ENCODE peak calls at places on chromosomes 2 and 18, in six cellular contexts. C is HCT116, U is K562, R is GM12878, A is H1, E is SK-N-SH. V is an unnamed sample.

GRCh38 chr2:10188211-10188610 is 65.7 kb downstream of the RRM2 start:
- DNase-seq in A (no peak), C (peak), R (no peak), E (peak), U (peak), V (peak)

GRCh38 chr2:69381337-69381737 is 5.7 kb downstream of the GFPT1 start:
- DNase-seq in C (no peak), A (no peak), U (peak), R (no peak), E (no peak), V (no peak)

GRCh38 chr2:1871171-1871570 is 126.9 kb upstream of the PXDN start:
- DNase-seq in C (no peak), U (no peak), E (no peak), A (no peak), R (no peak), V (no peak)

GRCh38 chr2:156342252-156343095 is 10.0 kb upstream of the NR4A2 start:
- DNase-seq in C (peak), R (no peak), A (no peak), E (peak), U (peak), V (peak)

GRCh38 chr2:237231593-237231992 is 145.9 kb downstream of the COPS8 start:
- DNase-seq in E (no peak), R (no peak), C (no peak), U (no peak), A (no peak), V (no peak)

GRCh38 chr2:174333502-174334277 is 1.1 kb upstream of the SP9 start:
- DNase-seq in R (no peak), A (no peak), C (no peak), E (no peak), U (no peak), V (no peak)

GRCh38 chr2:33133436-33133835 is 186.7 kb downstream of the LTBP1 start:
- DNase-seq in U (peak), E (no peak), A (no peak), C (no peak), R (no peak), V (no peak)

GRCh38 chr18:79525556-79526467 is 130.1 kb downstream of the NFATC1 start:
- DNase-seq in C (no peak), A (no peak), R (no peak), E (no peak), U (no peak), V (no peak)

GRCh38 chr2:96138146-96139145 is at the start of gene ASTL:
- DNase-seq in E (peak), U (peak), R (no peak), C (no peak), A (peak), V (no peak)

GRCh38 chr2:209933499-209934458 is 68.7 kb upstream of the RPE start:
- DNase-seq in A (no peak), C (no peak), R (no peak), U (no peak), E (no peak), V (no peak)

GRCh38 chr18:24362757-24363156 is 34.9 kb downstream of the OSBPL1A start:
- DNase-seq in E (no peak), R (no peak), U (no peak), A (no peak), C (no peak), V (no peak)

DNA sequence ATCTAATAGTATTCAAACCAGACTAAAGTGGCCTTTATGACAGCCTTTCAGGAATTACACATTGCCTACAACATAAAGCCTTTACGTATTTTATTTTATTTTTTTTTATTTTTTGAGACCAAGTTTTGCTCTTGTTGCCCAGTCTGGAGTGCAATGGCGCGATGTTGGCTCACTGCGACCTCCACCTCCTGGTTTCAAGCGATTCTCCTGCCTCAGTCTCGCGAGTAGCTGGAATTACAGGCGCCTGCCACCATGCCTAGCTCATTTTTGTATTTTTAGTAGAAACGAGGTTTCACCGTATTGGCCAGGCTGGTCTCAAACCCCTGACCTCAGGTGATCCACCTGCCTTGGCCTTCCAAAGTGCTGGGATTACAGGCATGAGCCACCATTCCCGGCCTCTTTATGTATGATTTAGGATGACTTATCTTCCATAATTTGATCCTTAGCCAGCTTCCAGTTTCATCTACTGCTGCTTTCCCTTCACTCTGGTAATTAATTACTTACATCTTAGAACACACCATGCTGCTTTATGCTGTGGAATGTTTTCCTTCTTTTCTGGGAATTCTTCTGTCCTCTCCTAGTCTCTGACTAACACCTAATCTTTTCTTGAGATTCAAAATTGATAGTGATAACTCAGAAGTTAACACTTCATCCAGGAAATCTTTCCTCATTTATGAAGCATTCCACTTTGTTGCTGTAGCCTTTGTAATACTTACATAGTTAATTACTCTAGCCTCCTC is 2.6 kb downstream of the USP14 start:
- DNase-seq in C (no peak), U (no peak), E (no peak), R (no peak), A (no peak), V (no peak)
- H3K9ac ChIP-seq in C (no peak), U (no peak), E (no peak), R (no peak), A (no peak), V (no peak)

GRCh38 chr2:44211183-44211582 is 42.5 kb downstream of the PPM1B start:
- DNase-seq in R (no peak), C (no peak), A (no peak), U (no peak), E (no peak), V (no peak)

GRCh38 chr2:44210362-44210761 is 41.7 kb downstream of the PPM1B start:
- DNase-seq in A (no peak), C (no peak), R (no peak), E (no peak), U (no peak), V (no peak)

GRCh38 chr2:44212301-44212700 is 43.6 kb downstream of the PPM1B start:
- DNase-seq in U (no peak), C (no peak), E (no peak), A (no peak), R (no peak), V (no peak)

GRCh38 chr2:44218771-44219170 is 50.1 kb downstream of the PPM1B start:
- DNase-seq in A (no peak), R (no peak), E (peak), C (no peak), U (no peak), V (no peak)

DNA sequence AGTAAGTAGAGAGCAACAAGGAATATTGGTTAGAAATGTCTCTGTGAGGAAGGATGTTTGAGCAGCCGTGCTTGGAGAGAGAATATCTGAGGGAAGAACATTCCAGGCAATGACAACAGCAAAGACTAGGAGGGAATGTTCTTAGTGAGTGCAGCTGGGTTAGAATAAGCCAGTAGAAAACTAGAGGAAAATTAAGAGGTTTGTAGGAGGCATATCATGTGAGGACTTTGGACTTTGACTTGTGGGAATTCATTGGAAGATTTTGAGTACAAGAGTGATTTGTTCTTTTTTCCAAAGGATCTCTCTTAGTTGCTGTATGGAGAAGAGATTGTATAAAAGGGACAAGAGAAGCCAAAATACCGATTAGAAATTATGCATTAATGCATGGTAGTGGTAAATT is 47.2 kb downstream of the PPM1B start:
- DNase-seq in U (no peak), A (no peak), E (no peak), C (no peak), R (no peak), V (no peak)
- TF ChIP-seq YY1 in U (no peak), A (no peak), E (no peak), C (no peak), R (no peak), V (no peak)

DNA sequence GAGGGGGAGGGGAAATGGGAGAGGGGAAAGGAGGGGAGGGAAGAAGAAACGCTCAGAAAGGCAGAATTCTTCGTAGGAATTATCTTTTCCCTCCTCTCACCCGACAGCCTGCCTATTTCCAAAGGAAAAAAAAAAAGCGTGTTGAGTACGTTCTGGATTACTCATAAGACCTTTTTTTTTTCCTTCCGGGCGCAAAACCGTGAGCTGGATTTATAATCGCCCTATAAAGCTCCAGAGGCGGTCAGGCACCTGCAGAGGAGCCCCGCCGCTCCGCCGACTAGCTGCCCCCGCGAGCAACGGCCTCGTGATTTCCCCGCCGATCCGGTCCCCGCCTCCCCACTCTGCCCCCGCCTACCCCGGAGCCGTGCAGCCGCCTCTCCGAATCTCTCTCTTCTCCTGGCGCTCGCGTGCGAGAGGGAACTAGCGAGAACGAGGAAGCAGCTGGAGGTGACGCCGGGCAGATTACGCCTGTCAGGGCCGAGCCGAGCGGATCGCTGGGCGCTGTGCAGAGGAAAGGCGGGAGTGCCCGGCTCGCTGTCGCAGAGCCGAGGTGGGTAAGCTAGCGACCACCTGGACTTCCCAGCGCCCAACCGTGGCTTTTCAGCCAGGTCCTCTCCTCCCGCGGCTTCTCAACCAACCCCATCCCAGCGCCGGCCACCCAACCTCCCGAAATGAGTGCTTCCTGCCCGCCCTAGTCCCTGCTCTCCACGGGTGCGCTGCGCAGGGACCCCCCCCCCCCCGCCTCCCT is at the start of gene GAD1:
- DNase-seq in U (peak), A (no peak), R (no peak), E (peak), C (peak), V (no peak)
- H3K9ac ChIP-seq in U (peak), A (no peak), R (peak), E (no peak), C (peak), V (peak)

GRCh38 chr2:64860936-64861335 is 128.3 kb upstream of the SLC1A4 start:
- DNase-seq in U (no peak), C (no peak), E (no peak), R (no peak), A (no peak), V (no peak)

GRCh38 chr2:64860321-64860751 is 128.9 kb upstream of the SLC1A4 start:
- DNase-seq in U (no peak), C (no peak), R (no peak), E (no peak), A (no peak), V (no peak)

GRCh38 chr2:64862623-64863022 is 126.6 kb upstream of the SLC1A4 start:
- DNase-seq in C (no peak), E (no peak), U (no peak), R (no peak), A (no peak), V (no peak)

GRCh38 chr2:64862001-64862397 is 127.2 kb upstream of the SLC1A4 start:
- DNase-seq in C (no peak), R (no peak), A (no peak), U (no peak), E (no peak), V (no peak)

GRCh38 chr2:64861338-64862000 is 127.7 kb upstream of the SLC1A4 start:
- DNase-seq in R (no peak), A (no peak), C (no peak), E (no peak), U (no peak), V (no peak)
- TF ChIP-seq YY1 in R (no peak), A (no peak), C (no peak), E (no peak), U (no peak), V (no peak)

DNA sequence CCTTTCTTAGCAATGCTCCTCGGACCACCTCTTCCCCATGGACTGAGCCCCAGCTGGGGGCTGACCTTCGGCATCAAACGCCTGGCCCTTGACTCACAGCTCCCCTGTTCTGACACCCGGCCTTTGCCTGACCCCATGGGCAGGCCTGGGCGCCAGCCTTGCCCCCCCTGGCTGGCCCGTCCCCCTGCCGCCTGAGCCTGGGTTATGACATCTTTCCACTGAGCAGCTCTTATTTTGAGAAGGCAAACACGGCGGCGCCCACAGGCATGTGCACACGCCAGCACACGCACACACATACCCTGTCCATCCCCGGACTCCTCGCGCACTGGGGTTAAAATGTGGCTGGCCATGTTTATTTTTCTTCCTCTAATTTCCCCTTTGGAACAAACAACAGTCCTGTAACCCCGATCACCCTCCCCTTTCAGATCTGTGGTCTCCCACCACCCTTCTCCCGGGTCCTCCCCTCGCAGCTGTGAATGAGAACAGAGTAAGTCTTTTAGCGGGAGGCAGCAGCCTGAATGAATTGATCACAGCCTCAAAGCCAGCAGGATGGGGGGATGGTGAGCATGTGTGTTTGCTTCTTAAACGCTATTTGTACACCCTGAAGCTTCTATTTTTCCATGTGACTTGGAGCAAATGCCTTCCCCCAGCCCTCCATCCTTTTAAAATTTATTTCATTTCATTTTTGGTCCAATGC is 11.8 kb upstream of the ATOH8 start:
- DNase-seq in A (no peak), C (no peak), R (no peak), E (peak), U (no peak), V (no peak)
- H3K9ac ChIP-seq in A (no peak), C (peak), R (no peak), E (peak), U (no peak), V (no peak)

GRCh38 chr2:8059794-8060193 is 622.1 kb upstream of the ID2 start:
- DNase-seq in U (no peak), E (no peak), A (no peak), C (no peak), R (no peak), V (no peak)
- TF ChIP-seq YY1 in U (no peak), E (no peak), A (no peak), C (no peak), R (no peak), V (no peak)

DNA sequence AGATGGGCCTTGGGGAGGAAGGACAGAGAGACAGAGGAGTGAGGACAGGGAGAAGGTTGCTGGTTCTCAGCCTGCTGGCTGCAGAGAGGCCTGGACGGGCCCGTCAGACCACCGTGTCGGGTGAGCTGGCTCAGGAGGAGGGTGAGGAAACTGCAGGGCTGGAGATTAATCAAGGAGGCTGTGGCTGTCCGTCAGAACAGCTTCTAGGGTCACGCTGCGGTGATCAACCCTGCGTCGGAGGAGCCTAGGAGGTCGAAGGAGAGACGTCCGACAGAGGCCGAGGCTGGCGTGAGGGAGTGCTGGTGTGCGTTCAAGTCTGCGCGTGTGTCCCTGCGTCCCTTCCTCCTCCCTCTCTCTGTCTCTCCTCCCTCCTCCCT is 207.0 kb upstream of the HDAC4 start:
- DNase-seq in C (no peak), E (no peak), U (no peak), R (no peak), A (no peak), V (no peak)
- H3K9ac ChIP-seq in C (no peak), E (no peak), U (no peak), R (no peak), A (no peak), V (no peak)

GRCh38 chr2:62277688-62278087 is 81.8 kb downstream of the B3GNT2 start:
- DNase-seq in U (peak), E (no peak), C (no peak), A (no peak), R (no peak), V (no peak)

GRCh38 chr2:62283147-62283546 is 87.2 kb downstream of the B3GNT2 start:
- DNase-seq in A (no peak), R (no peak), U (no peak), E (no peak), C (no peak), V (no peak)

GRCh38 chr2:62284980-62285379 is 89.1 kb downstream of the B3GNT2 start:
- DNase-seq in R (no peak), E (no peak), A (no peak), U (no peak), C (no peak), V (no peak)

GRCh38 chr2:62284471-62284870 is 88.6 kb downstream of the B3GNT2 start:
- DNase-seq in E (no peak), A (no peak), C (no peak), U (no peak), R (no peak), V (no peak)

DNA sequence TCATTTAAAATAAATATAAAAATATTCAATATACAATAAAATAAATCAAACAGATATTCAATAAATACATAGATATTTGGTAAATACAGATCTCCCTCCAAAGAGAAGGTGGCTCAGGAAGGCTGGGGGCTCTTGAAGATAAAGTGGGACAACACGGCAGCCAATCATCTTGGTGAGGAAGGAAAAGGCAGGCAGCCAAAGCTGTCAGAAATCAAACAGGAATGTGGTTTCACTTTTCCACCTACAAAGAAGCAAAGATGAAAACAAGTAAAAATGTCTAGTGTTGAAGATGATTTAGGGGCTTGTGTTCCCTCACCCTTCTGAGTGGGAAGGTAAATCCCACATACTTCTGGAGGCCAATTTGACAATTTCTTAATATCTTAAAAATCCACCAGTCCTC is 85.7 kb downstream of the B3GNT2 start:
- DNase-seq in U (no peak), R (no peak), C (no peak), A (no peak), E (no peak), V (no peak)
- TF ChIP-seq YY1 in U (no peak), R (no peak), C (no peak), A (no peak), E (no peak), V (no peak)